ENCODE peak calls at places on chromosomes 13 and 19, in nine cellular contexts. L is ovary, R is keratinocyte, O is AG09319, M is cardiac muscle cell, X is upper lobe of left lung, A is PC-3, J is GM12865, E is endodermal cell. D is an unnamed sample.

GRCh38 chr19:10290439-10290875 is 705 bp downstream of the ICAM5 start:
- DNase-seq in L (no peak), R (no peak), O (no peak), M (no peak), X (no peak), A (peak; percentile 34), J (no peak), E (peak; percentile 75), D (no peak)

GRCh38 chr19:19276386-19276785 is 3.3 kb upstream of the TM6SF2 start:
- DNase-seq in L (no peak), R (no peak), O (no peak), M (peak; percentile 69), X (no peak), A (no peak), J (no peak), E (no peak), D (no peak)

GRCh38 chr19:7917292-7918061 is 2.7 kb upstream of the SNAPC2 start:
- DNase-seq in L (peak; percentile 59), R (no peak), O (no peak), M (peak; percentile 64), X (no peak), A (peak; percentile 75), J (peak; percentile 64), E (peak; percentile 88), D (peak; percentile 55)

GRCh38 chr13:30856004-30856790 is 49.9 kb upstream of the MEDAG start:
- DNase-seq in L (no peak), R (no peak), O (no peak), M (no peak), X (no peak), A (no peak), J (no peak), E (no peak), D (no peak)

GRCh38 chr19:21824679-21825078 is 11.3 kb downstream of the ZNF43 start:
- DNase-seq in L (no peak), R (no peak), O (no peak), M (no peak), X (no peak), A (no peak), J (no peak), E (no peak), D (no peak)

GRCh38 chr19:55070755-55071502 is 4.7 kb upstream of the EPS8L1 start:
- DNase-seq in L (no peak), R (no peak), O (no peak), M (peak; percentile 46), X (no peak), A (peak; percentile 99), J (no peak), E (no peak), D (no peak)

GRCh38 chr19:28881616-28882015 is 331.3 kb downstream of the UQCRFS1 start:
- DNase-seq in L (no peak), R (no peak), O (no peak), M (no peak), X (no peak), A (no peak), J (peak; percentile 37), E (peak; percentile 51), D (no peak)

GRCh38 chr13:91323349-91323748 is 24.1 kb upstream of the MIR17HG start:
- DNase-seq in L (no peak), R (no peak), O (no peak), M (no peak), X (no peak), A (no peak), J (no peak), E (no peak), D (no peak)

GRCh38 chr13:25678398-25678797 is 306.6 kb downstream of the ATP8A2 start:
- DNase-seq in L (no peak), R (no peak), O (no peak), M (no peak), X (no peak), A (no peak), J (no peak), E (peak; percentile 59), D (no peak)

GRCh38 chr19:33639034-33639681 is 17.4 kb downstream of the CHST8 start:
- DNase-seq in L (no peak), R (no peak), O (no peak), M (no peak), X (no peak), A (no peak), J (no peak), E (no peak), D (no peak)

GRCh38 chr19:11261902-11262839 is at the start of gene DOCK6:
- DNase-seq in L (peak; percentile 59), R (no peak), O (no peak), M (no peak), X (peak; percentile 44), A (peak; percentile 32), J (peak; percentile 45), E (peak; percentile 79), D (peak; percentile 37)

GRCh38 chr19:280541-281007 is 10.6 kb downstream of the PLPP2 start:
- DNase-seq in L (no peak), R (no peak), O (no peak), M (no peak), X (no peak), A (no peak), J (no peak), E (peak; percentile 64), D (no peak)

DNA sequence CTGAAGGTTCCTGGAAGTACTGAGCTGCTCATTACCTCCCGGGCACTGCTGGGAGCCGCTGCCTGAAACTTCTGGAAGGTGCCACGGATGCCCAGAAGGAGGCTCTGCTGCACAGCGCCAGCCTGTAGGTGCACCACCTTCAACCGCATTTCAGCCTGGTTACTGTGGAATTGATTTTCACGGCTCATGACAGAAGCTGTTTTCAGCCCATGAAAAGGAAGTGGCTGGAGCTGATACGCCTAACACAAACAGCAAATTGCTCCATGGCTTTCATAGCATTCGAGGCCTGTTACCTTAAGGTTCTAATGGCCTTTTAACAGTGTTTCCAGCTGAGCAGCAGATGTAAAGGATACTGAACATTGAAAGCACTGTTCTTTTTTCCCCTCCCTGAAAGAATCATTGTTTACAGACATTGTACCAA is 22.0 kb downstream of the GPC6 start:
- DNase-seq in L (no peak), R (no peak), O (no peak), M (peak; percentile 70), X (peak; percentile 76), A (peak; percentile 78), J (no peak), E (peak; percentile 83), D (no peak)
- TF ChIP-seq CTCF in L (no peak), R (no peak), O (no peak), M (peak; percentile 45), X (peak; percentile 47), A (peak; percentile 81), J (peak; percentile 1), E (peak; percentile 79), D (no peak)

DNA sequence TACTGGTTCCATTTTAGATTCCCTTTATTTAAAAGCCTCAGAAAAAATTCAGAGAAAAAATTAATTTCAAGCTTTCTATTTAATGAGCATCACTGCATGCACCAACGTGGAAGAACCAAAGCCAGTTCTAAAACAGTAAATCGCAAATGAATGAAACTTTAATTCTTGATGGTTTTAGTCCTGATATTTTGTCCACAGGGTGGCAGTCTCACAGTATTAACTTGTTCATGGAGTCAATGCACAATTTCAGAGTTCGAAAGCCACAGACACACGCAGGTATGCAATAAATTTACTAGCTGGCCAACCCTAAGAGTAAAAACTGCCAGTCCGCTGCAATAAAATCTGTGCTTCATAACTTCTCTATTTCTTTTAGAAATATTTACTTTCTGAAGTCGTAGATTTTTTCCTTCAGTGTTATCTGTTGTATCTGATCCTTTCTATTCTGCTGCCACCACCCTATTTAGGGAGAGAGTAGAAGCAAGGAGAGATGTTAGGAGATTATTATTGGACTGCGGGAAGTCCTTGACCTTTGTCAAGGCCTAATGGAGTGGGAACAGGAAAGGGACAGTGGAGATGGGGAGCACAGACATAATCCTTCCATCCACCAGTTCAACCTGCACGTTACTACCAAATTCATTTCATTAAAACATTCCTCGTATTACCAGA is 7.0 kb upstream of the WBP4 start:
- DNase-seq in L (no peak), R (no peak), O (no peak), M (peak; percentile 64), X (no peak), A (peak; percentile 72), J (peak; percentile 82), E (no peak), D (no peak)
- TF ChIP-seq CTCF in L (no peak), R (peak; percentile 48), O (peak; percentile 42), M (peak; percentile 47), X (peak; percentile 54), A (peak; percentile 73), J (peak; percentile 44), E (peak; percentile 74), D (peak; percentile 76)

GRCh38 chr13:92901739-92902138 is 324.9 kb upstream of the GPC6 start:
- DNase-seq in L (no peak), R (no peak), O (no peak), M (no peak), X (no peak), A (peak; percentile 6), J (peak; percentile 25), E (no peak), D (no peak)

GRCh38 chr13:92900455-92900854 is 326.2 kb upstream of the GPC6 start:
- DNase-seq in L (no peak), R (no peak), O (no peak), M (peak; percentile 11), X (no peak), A (no peak), J (no peak), E (no peak), D (no peak)

DNA sequence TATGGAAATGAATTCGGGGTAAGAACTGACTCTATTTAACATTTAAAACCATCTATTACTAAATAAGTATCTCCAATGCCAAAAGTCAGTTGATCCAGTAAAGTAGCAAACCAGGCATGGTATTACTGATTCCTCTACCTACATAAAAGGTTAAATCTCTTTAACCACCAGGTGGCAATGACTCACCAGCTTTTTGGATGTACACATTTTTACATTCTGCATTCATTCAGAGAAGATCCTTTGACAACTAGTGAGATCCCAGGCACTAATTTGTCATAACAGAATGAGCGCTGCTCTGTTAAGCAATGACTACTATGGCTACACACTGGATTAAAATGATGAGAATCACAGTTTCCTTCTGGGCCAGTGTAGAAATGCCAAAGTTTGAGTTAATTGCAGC is 329.8 kb upstream of the GPC6 start:
- DNase-seq in L (no peak), R (no peak), O (no peak), M (peak; percentile 67), X (no peak), A (peak; percentile 63), J (peak; percentile 33), E (peak; percentile 46), D (no peak)
- TF ChIP-seq CTCF in L (no peak), R (no peak), O (no peak), M (peak; percentile 25), X (no peak), A (peak; percentile 52), J (peak; percentile 5), E (peak; percentile 77), D (no peak)

DNA sequence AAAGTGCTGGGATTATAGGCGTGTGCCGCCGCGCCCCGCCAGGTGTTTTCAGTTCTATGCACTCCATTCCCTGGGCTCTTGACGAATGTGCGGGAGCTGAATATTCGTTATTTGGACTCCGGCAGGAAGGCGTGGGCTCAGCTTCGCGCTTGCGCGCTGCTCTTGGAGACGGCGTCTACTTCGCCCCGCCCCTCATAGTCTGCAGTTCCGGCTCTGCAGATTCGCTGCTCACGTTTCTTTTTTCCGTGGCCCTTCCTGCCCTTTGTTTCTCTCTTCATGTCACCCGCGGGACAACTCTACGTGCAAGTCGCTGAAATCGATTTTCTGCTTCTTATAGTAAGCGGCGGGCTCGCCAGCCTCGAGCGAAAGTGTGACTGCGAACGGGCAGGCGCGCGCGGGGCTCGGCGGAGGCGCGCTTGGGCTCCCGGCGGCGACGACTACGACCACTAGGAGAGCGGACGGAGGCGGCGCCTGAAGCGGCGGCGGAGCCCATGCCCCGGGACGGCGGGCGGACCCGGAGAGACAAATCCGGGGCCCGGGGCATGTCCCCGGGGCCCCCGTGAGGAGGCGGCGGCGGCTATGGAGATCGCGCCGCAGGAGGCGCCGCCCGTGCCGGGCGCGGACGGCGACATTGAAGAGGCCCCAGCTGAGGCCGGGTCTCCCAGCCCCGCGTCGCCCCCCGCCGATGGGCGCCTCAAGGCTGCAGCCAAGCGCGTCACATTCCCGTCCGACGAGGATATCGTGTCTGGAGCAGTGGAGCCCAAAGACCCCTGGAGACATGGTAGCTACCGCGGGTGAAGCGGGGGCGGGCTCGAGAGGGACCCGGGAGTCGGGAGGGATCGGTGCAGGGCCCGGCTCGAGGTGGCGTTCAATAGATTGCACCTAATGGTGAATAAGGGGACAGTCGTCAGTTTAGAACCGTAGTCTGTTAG is at the start of gene PPP1R37:
- DNase-seq in L (peak; percentile 93), R (peak; percentile 82), O (peak; percentile 91), M (peak; percentile 98), X (peak; percentile 94), A (peak; percentile 94), J (peak; percentile 99), E (peak; percentile 97), D (peak; percentile 81)
- TF ChIP-seq CTCF in L (no peak), R (no peak), O (no peak), M (peak; percentile 24), X (peak; percentile 65), A (peak; percentile 17), J (peak; percentile 33), E (peak; percentile 65), D (no peak)

D was measured in activated B cell treated with CpG ODN at 0.5 μM for 24 hours.